ENCODE peak calls at places on chromosomes 12 and 14, in five cellular contexts. One of them, this sample, is unnamed.

GRCh38 chr12:91781114-91781513 is 364.5 kb downstream of the BTG1 start:
- DNase-seq in stimulated activated CD4-positive, alpha-beta T cell treated with anti-CD3 and anti-CD28 coated beads, Interleukin-12 subunit alpha, Interleukin-12 subunit beta, amount 100 ng/mL, for 4 hours: no peak
- DNase-seq in CD4-positive, CD25-positive, alpha-beta regulatory T cell: no peak
- DNase-seq in GM23248: peak
- DNase-seq in GM04504: peak
- DNase-seq in this sample: peak

GRCh38 chr12:127628655-127629054 is 638.3 kb upstream of the TMEM132C start:
- DNase-seq in CD4-positive, CD25-positive, alpha-beta regulatory T cell: no peak
- DNase-seq in GM04504: peak
- DNase-seq in stimulated activated CD4-positive, alpha-beta T cell treated with anti-CD3 and anti-CD28 coated beads, Interleukin-12 subunit alpha, Interleukin-12 subunit beta, amount 100 ng/mL, for 4 hours: no peak
- DNase-seq in GM23248: peak
- DNase-seq in this sample: no peak

GRCh38 chr12:60535363-60535762 is 939.5 kb downstream of the SLC16A7 start:
- DNase-seq in stimulated activated CD4-positive, alpha-beta T cell treated with anti-CD3 and anti-CD28 coated beads, Interleukin-12 subunit alpha, Interleukin-12 subunit beta, amount 100 ng/mL, for 4 hours: no peak
- DNase-seq in CD4-positive, CD25-positive, alpha-beta regulatory T cell: no peak
- DNase-seq in GM23248: peak
- DNase-seq in GM04504: no peak
- DNase-seq in this sample: no peak

GRCh38 chr12:62466018-62466595 is 519 bp upstream of the MON2 start:
- DNase-seq in stimulated activated CD4-positive, alpha-beta T cell treated with anti-CD3 and anti-CD28 coated beads, Interleukin-12 subunit alpha, Interleukin-12 subunit beta, amount 100 ng/mL, for 4 hours: peak
- DNase-seq in CD4-positive, CD25-positive, alpha-beta regulatory T cell: no peak
- DNase-seq in GM04504: no peak
- DNase-seq in GM23248: peak
- DNase-seq in this sample: no peak

GRCh38 chr12:113262710-113263109 is 41.4 kb downstream of the TPCN1 start:
- DNase-seq in stimulated activated CD4-positive, alpha-beta T cell treated with anti-CD3 and anti-CD28 coated beads, Interleukin-12 subunit alpha, Interleukin-12 subunit beta, amount 100 ng/mL, for 4 hours: no peak
- DNase-seq in GM23248: no peak
- DNase-seq in CD4-positive, CD25-positive, alpha-beta regulatory T cell: no peak
- DNase-seq in GM04504: no peak
- DNase-seq in this sample: no peak

GRCh38 chr14:101360045-101360931 is 201.0 kb upstream of the DIO3 start:
- DNase-seq in stimulated activated CD4-positive, alpha-beta T cell treated with anti-CD3 and anti-CD28 coated beads, Interleukin-12 subunit alpha, Interleukin-12 subunit beta, amount 100 ng/mL, for 4 hours: no peak
- DNase-seq in GM04504: no peak
- DNase-seq in GM23248: peak
- DNase-seq in CD4-positive, CD25-positive, alpha-beta regulatory T cell: no peak
- DNase-seq in this sample: no peak

GRCh38 chr12:38016606-38017005 is 300.0 kb upstream of the ALG10B start:
- DNase-seq in GM23248: no peak
- DNase-seq in CD4-positive, CD25-positive, alpha-beta regulatory T cell: no peak
- DNase-seq in stimulated activated CD4-positive, alpha-beta T cell treated with anti-CD3 and anti-CD28 coated beads, Interleukin-12 subunit alpha, Interleukin-12 subunit beta, amount 100 ng/mL, for 4 hours: no peak
- DNase-seq in GM04504: no peak
- DNase-seq in this sample: no peak

GRCh38 chr14:22047105-22047504 is 373.5 kb upstream of the OR4E1 start:
- DNase-seq in GM04504: no peak
- DNase-seq in GM23248: no peak
- DNase-seq in CD4-positive, CD25-positive, alpha-beta regulatory T cell: no peak
- DNase-seq in stimulated activated CD4-positive, alpha-beta T cell treated with anti-CD3 and anti-CD28 coated beads, Interleukin-12 subunit alpha, Interleukin-12 subunit beta, amount 100 ng/mL, for 4 hours: no peak
- DNase-seq in this sample: no peak

GRCh38 chr12:27076468-27076867 is 5.9 kb downstream of the C12orf71 start:
- DNase-seq in CD4-positive, CD25-positive, alpha-beta regulatory T cell: no peak
- DNase-seq in stimulated activated CD4-positive, alpha-beta T cell treated with anti-CD3 and anti-CD28 coated beads, Interleukin-12 subunit alpha, Interleukin-12 subunit beta, amount 100 ng/mL, for 4 hours: no peak
- DNase-seq in GM04504: no peak
- DNase-seq in GM23248: no peak
- DNase-seq in this sample: no peak

GRCh38 chr14:68502196-68502595 is 290.7 kb downstream of the ZFP36L1 start:
- DNase-seq in GM23248: no peak
- DNase-seq in CD4-positive, CD25-positive, alpha-beta regulatory T cell: no peak
- DNase-seq in GM04504: no peak
- DNase-seq in stimulated activated CD4-positive, alpha-beta T cell treated with anti-CD3 and anti-CD28 coated beads, Interleukin-12 subunit alpha, Interleukin-12 subunit beta, amount 100 ng/mL, for 4 hours: no peak
- DNase-seq in this sample: no peak

GRCh38 chr14:64253672-64254071 is 40.5 kb downstream of the ESR2 start:
- DNase-seq in GM23248: peak
- DNase-seq in CD4-positive, CD25-positive, alpha-beta regulatory T cell: no peak
- DNase-seq in stimulated activated CD4-positive, alpha-beta T cell treated with anti-CD3 and anti-CD28 coated beads, Interleukin-12 subunit alpha, Interleukin-12 subunit beta, amount 100 ng/mL, for 4 hours: no peak
- DNase-seq in GM04504: peak
- DNase-seq in this sample: peak

GRCh38 chr14:23284654-23285529 is 1.0 kb downstream of the HOMEZ start:
- DNase-seq in GM04504: no peak
- DNase-seq in GM23248: peak
- DNase-seq in stimulated activated CD4-positive, alpha-beta T cell treated with anti-CD3 and anti-CD28 coated beads, Interleukin-12 subunit alpha, Interleukin-12 subunit beta, amount 100 ng/mL, for 4 hours: no peak
- DNase-seq in CD4-positive, CD25-positive, alpha-beta regulatory T cell: no peak
- DNase-seq in this sample: no peak

GRCh38 chr14:100827751-100828447 is 2.0 kb downstream of the MEG3 start:
- DNase-seq in stimulated activated CD4-positive, alpha-beta T cell treated with anti-CD3 and anti-CD28 coated beads, Interleukin-12 subunit alpha, Interleukin-12 subunit beta, amount 100 ng/mL, for 4 hours: no peak
- DNase-seq in CD4-positive, CD25-positive, alpha-beta regulatory T cell: no peak
- DNase-seq in GM23248: peak
- DNase-seq in GM04504: no peak
- DNase-seq in this sample: peak

GRCh38 chr12:131882804-131883520 is 11.5 kb upstream of the ULK1 start:
- DNase-seq in GM04504: no peak
- DNase-seq in CD4-positive, CD25-positive, alpha-beta regulatory T cell: no peak
- DNase-seq in stimulated activated CD4-positive, alpha-beta T cell treated with anti-CD3 and anti-CD28 coated beads, Interleukin-12 subunit alpha, Interleukin-12 subunit beta, amount 100 ng/mL, for 4 hours: no peak
- DNase-seq in GM23248: no peak
- DNase-seq in this sample: no peak

GRCh38 chr14:49972840-49973239 is 80.0 kb downstream of the ARF6 start:
- DNase-seq in GM04504: peak
- DNase-seq in GM23248: peak
- DNase-seq in stimulated activated CD4-positive, alpha-beta T cell treated with anti-CD3 and anti-CD28 coated beads, Interleukin-12 subunit alpha, Interleukin-12 subunit beta, amount 100 ng/mL, for 4 hours: no peak
- DNase-seq in CD4-positive, CD25-positive, alpha-beta regulatory T cell: no peak
- DNase-seq in this sample: peak

GRCh38 chr14:59969319-59969718 is 49.4 kb downstream of the LRRC9 start:
- DNase-seq in GM04504: no peak
- DNase-seq in stimulated activated CD4-positive, alpha-beta T cell treated with anti-CD3 and anti-CD28 coated beads, Interleukin-12 subunit alpha, Interleukin-12 subunit beta, amount 100 ng/mL, for 4 hours: no peak
- DNase-seq in GM23248: no peak
- DNase-seq in CD4-positive, CD25-positive, alpha-beta regulatory T cell: no peak
- DNase-seq in this sample: peak

This sample was measured in AG04450.